ENCODE peak calls at places on chromosomes 16 and 17, in nine cellular contexts. L is GM10248, T is upper lobe of right lung, M is MCF 10A, U is NCI-H774, A is fibroblast of the aortic adventitia, I is SW 1271, X is T-helper 1 cell, Y is GM04503. K is an unnamed sample.

GRCh38 chr17:34656801-34657200 is 77.4 kb downstream of the TMEM132E start:
- DNase-seq in L (no peak), M (no peak), Y (no peak), U (no peak), X (no peak), I (no peak), T (no peak), A (no peak), K (no peak)

GRCh38 chr16:30659507-30660423 is 1.5 kb downstream of the FBRS start:
- DNase-seq in L (no peak), M (no peak), Y (no peak), U (no peak), T (peak; percentile 73), I (no peak), A (no peak), X (peak; percentile 47), K (no peak)

GRCh38 chr17:76014100-76014924 is 12.8 kb downstream of the EVPL start:
- DNase-seq in T (peak; percentile 87), U (peak; percentile 95), A (peak; percentile 65), X (peak; percentile 75), L (peak; percentile 93), M (peak; percentile 63), I (no peak), Y (no peak), K (no peak)

GRCh38 chr17:74361613-74362391 is at the start of gene BTBD17:
- DNase-seq in I (no peak), U (peak; percentile 80), A (peak; percentile 13), L (peak; percentile 65), T (peak; percentile 82), Y (no peak), M (peak; percentile 42), X (peak; percentile 15), K (no peak)

GRCh38 chr16:9119795-9120194 is 28.4 kb downstream of the HAPSTR1 start:
- DNase-seq in I (no peak), Y (peak; percentile 92), M (peak; percentile 44), U (no peak), X (no peak), L (no peak), T (no peak), A (peak; percentile 98), K (no peak)

GRCh38 chr16:19601083-19601976 is 45.8 kb downstream of the VPS35L start:
- DNase-seq in X (peak; percentile 11), U (peak; percentile 11), M (peak; percentile 48), I (no peak), L (peak; percentile 24), Y (no peak), A (peak; percentile 72), T (no peak), K (no peak)

GRCh38 chr16:14608604-14609003 is 21.5 kb downstream of the PARN start:
- DNase-seq in L (no peak), Y (no peak), A (no peak), M (no peak), T (no peak), U (no peak), I (no peak), X (no peak), K (no peak)

GRCh38 chr17:1109606-1110523 is 69.9 kb downstream of the ABR start:
- DNase-seq in Y (no peak), M (peak; percentile 35), U (no peak), A (no peak), L (peak; percentile 63), I (no peak), X (no peak), T (peak; percentile 80), K (no peak)

GRCh38 chr17:57211010-57211411 is 45.3 kb upstream of the MSI2 start:
- DNase-seq in A (no peak), M (peak; percentile 74), U (no peak), L (no peak), Y (no peak), X (no peak), I (no peak), T (no peak), K (no peak)

GRCh38 chr16:57266531-57267268 is 17.8 kb downstream of the PLLP start:
- DNase-seq in Y (no peak), M (peak; percentile 37), I (no peak), U (no peak), X (peak; percentile 25), T (no peak), L (peak; percentile 22), A (no peak), K (no peak)

GRCh38 chr17:83135692-83136091 is 56.3 kb downstream of the METRNL start:
- DNase-seq in U (no peak), T (peak; percentile 45), Y (no peak), M (no peak), L (no peak), A (no peak), I (no peak), X (no peak), K (no peak)

GRCh38 chr17:11545002-11545401 is 53.3 kb upstream of the DNAH9 start:
- DNase-seq in Y (no peak), L (no peak), X (no peak), T (no peak), I (no peak), U (no peak), A (no peak), M (no peak), K (no peak)

GRCh38 chr17:43330876-43331639 is 67.7 kb upstream of the ARL4D start:
- DNase-seq in T (no peak), A (no peak), I (no peak), U (no peak), Y (no peak), M (no peak), X (no peak), L (no peak), K (no peak)

GRCh38 chr16:28163699-28164584 is 47.8 kb downstream of the XPO6 start:
- DNase-seq in Y (peak; percentile 41), A (peak; percentile 98), M (peak; percentile 43), L (no peak), X (peak; percentile 26), U (no peak), T (no peak), I (no peak), K (no peak)

GRCh38 chr16:26051078-26051477 is 359.3 kb downstream of the HS3ST4 start:
- DNase-seq in A (no peak), T (no peak), M (no peak), L (no peak), I (no peak), U (no peak), X (no peak), Y (no peak), K (no peak)

GRCh38 chr16:85149776-85150175 is 37.5 kb upstream of the CIBAR2 start:
- DNase-seq in I (no peak), L (no peak), M (peak; percentile 49), X (no peak), Y (no peak), A (no peak), U (no peak), T (no peak), K (no peak)

GRCh38 chr17:43679401-43679800 is 17.7 kb upstream of the MEOX1 start:
- DNase-seq in T (no peak), X (no peak), Y (no peak), L (no peak), U (no peak), I (no peak), M (no peak), A (no peak), K (no peak)

GRCh38 chr17:9230346-9230745 is 209.0 kb downstream of the NTN1 start:
- DNase-seq in L (no peak), A (no peak), U (no peak), M (no peak), I (no peak), X (no peak), T (no peak), Y (no peak), K (no peak)

GRCh38 chr17:13825526-13826040 is 223.9 kb upstream of the HS3ST3A1 start:
- DNase-seq in U (no peak), I (no peak), Y (peak; percentile 24), L (no peak), M (no peak), X (no peak), T (no peak), A (no peak), K (no peak)

GRCh38 chr16:66107661-66108060 is 258.8 kb upstream of the CDH5 start:
- DNase-seq in T (no peak), U (no peak), M (peak; percentile 30), X (no peak), A (peak; percentile 86), Y (peak; percentile 80), L (no peak), I (no peak), K (no peak)

GRCh38 chr17:48375356-48375755 is 54.7 kb downstream of the SKAP1 start:
- DNase-seq in A (peak; percentile 22), Y (peak; percentile 45), I (no peak), T (no peak), M (peak; percentile 11), X (no peak), L (no peak), U (no peak), K (no peak)

GRCh38 chr17:15945493-15946209 is 721 bp downstream of the ADORA2B start:
- DNase-seq in U (no peak), M (peak; percentile 34), T (peak; percentile 79), Y (no peak), X (no peak), L (no peak), A (peak; percentile 37), I (no peak), K (no peak)

GRCh38 chr16:2471016-2471652 is at the start of gene NTN3:
- DNase-seq in U (no peak), T (no peak), A (no peak), M (no peak), L (no peak), X (no peak), Y (no peak), I (no peak), K (peak; percentile 79)

GRCh38 chr17:43780135-43780534 is at the start of gene CFAP97D1:
- DNase-seq in A (no peak), T (no peak), M (no peak), L (no peak), U (no peak), X (no peak), Y (no peak), I (no peak), K (no peak)

GRCh38 chr17:41404024-41404651 is 6.7 kb upstream of the KRT31 start:
- DNase-seq in U (peak; percentile 56), L (no peak), T (no peak), Y (peak; percentile 89), M (peak; percentile 99), I (peak; percentile 39), A (peak; percentile 80), X (peak; percentile 65), K (no peak)

GRCh38 chr16:62548095-62548494 is 511.9 kb upstream of the CDH8 start:
- DNase-seq in X (no peak), U (no peak), Y (no peak), A (no peak), T (no peak), L (no peak), M (no peak), I (no peak), K (no peak)

GRCh38 chr16:381788-382717 is at the start of gene PGAP6:
- DNase-seq in Y (no peak), I (no peak), A (peak; percentile 28), L (peak; percentile 94), M (peak; percentile 41), T (peak; percentile 88), X (peak; percentile 52), U (peak; percentile 57), K (no peak)

GRCh38 chr16:87725596-87726235 is 40.1 kb downstream of the KLHDC4 start:
- DNase-seq in M (no peak), U (no peak), I (no peak), L (no peak), T (peak; percentile 79), A (no peak), X (no peak), Y (no peak), K (peak; percentile 13)

GRCh38 chr16:56632160-56632847 is at the start of gene MT1M:
- DNase-seq in A (no peak), L (no peak), X (no peak), M (no peak), Y (no peak), I (no peak), U (no peak), T (peak; percentile 81), K (no peak)

GRCh38 chr17:64661981-64662773 is at the start of gene SMURF2:
- DNase-seq in T (peak; percentile 91), Y (no peak), A (no peak), I (no peak), M (peak; percentile 74), X (peak; percentile 70), L (peak; percentile 94), U (peak; percentile 62), K (no peak)

GRCh38 chr17:79779661-79780365 is 1.9 kb downstream of the CBX2 start:
- DNase-seq in A (no peak), L (no peak), U (no peak), X (no peak), M (no peak), T (peak; percentile 21), Y (no peak), I (no peak), K (no peak)